ENCODE peak calls at places on chromosomes 12 and 14, in six cellular contexts. P, U, D, N, V and R are unnamed samples.

GRCh38 chr12:94616217-94616729 is 34.1 kb downstream of the TMCC3 start:
- DNase-seq in P (no peak), N (no peak), U (no peak), V (no peak), D (no peak), R (no peak)

GRCh38 chr12:93751864-93752610 is 74.9 kb downstream of the CRADD start:
- DNase-seq in D (no peak), U (no peak), P (no peak), N (no peak), V (no peak), R (no peak)

GRCh38 chr14:79727900-79728299 is 483.4 kb downstream of the DIO2 start:
- DNase-seq in V (no peak), P (no peak), D (no peak), N (no peak), U (no peak), R (no peak)

GRCh38 chr12:127829974-127830543 is 436.9 kb upstream of the TMEM132C start:
- DNase-seq in D (no peak), P (no peak), V (no peak), N (no peak), U (no peak), R (no peak)

GRCh38 chr14:63287661-63288483 is 30.9 kb downstream of the GPHB5 start:
- DNase-seq in V (no peak), D (no peak), U (no peak), N (no peak), P (no peak), R (no peak)

GRCh38 chr12:76024942-76025600 is 6.5 kb downstream of the PHLDA1 start:
- DNase-seq in V (no peak), D (no peak), P (no peak), U (no peak), N (no peak), R (no peak)

GRCh38 chr12:6462234-6462995 is 8.1 kb downstream of the VAMP1 start:
- DNase-seq in V (no peak), N (no peak), U (no peak), P (no peak), D (no peak), R (no peak)

GRCh38 chr12:110957652-110958051 is 37.3 kb upstream of the MYL2 start:
- DNase-seq in P (no peak), N (no peak), U (no peak), V (no peak), D (no peak), R (no peak)

GRCh38 chr14:22506778-22507351 is 82.2 kb downstream of the DAD1 start:
- DNase-seq in D (no peak), U (no peak), P (no peak), V (no peak), N (no peak), R (no peak)

GRCh38 chr14:29652586-29652985 is 275.1 kb downstream of the PRKD1 start:
- DNase-seq in U (no peak), P (no peak), D (no peak), V (no peak), N (no peak), R (no peak)

GRCh38 chr12:13121568-13121967 is 18.1 kb upstream of the GSG1 start:
- DNase-seq in P (no peak), U (no peak), N (no peak), D (no peak), V (no peak), R (no peak)

GRCh38 chr14:77043177-77043983 is 14.9 kb upstream of the IRF2BPL start:
- DNase-seq in D (no peak), N (peak), P (no peak), U (peak), V (no peak), R (peak)

GRCh38 chr12:111645433-111645832 is 40.3 kb downstream of the BRAP start:
- DNase-seq in N (no peak), D (no peak), U (no peak), P (no peak), V (no peak), R (no peak)

GRCh38 chr12:74449872-74450271 is 87.8 kb upstream of the ATXN7L3B start:
- DNase-seq in V (no peak), D (no peak), N (no peak), P (no peak), U (no peak), R (no peak)

GRCh38 chr14:26394114-26394855 is 203.5 kb downstream of the NOVA1 start:
- DNase-seq in U (no peak), D (no peak), V (peak), P (peak), N (no peak), R (no peak)

GRCh38 chr12:12791756-12792346 is 6.4 kb downstream of the APOLD1 start:
- DNase-seq in U (no peak), N (no peak), D (no peak), V (peak), P (no peak), R (no peak)

GRCh38 chr12:1531160-1531653 is 63.2 kb downstream of the FBXL14 start:
- DNase-seq in V (no peak), P (no peak), D (no peak), N (no peak), U (no peak), R (no peak)

GRCh38 chr14:102125546-102125945 is 14.2 kb upstream of the WDR20 start:
- DNase-seq in V (no peak), U (no peak), D (no peak), P (no peak), N (no peak), R (no peak)

GRCh38 chr12:123231931-123232330 is 1.0 kb downstream of the MPHOSPH9 start:
- DNase-seq in V (peak), U (no peak), N (no peak), P (no peak), D (no peak), R (no peak)

GRCh38 chr12:40137252-40137651 is 31.4 kb upstream of the SLC2A13 start:
- DNase-seq in D (no peak), U (no peak), N (no peak), V (no peak), P (no peak), R (no peak)

GRCh38 chr12:64633940-64634337 is 23.6 kb downstream of the RASSF3 start:
- DNase-seq in N (peak), V (peak), P (no peak), U (peak), D (no peak), R (no peak)

GRCh38 chr12:97781342-97781741 is 318.7 kb downstream of the RMST start:
- DNase-seq in V (no peak), P (no peak), N (no peak), D (no peak), U (no peak), R (no peak)

GRCh38 chr12:1859643-1860042 is 39.3 kb downstream of the LRTM2 start:
- DNase-seq in N (no peak), P (no peak), U (no peak), D (no peak), V (no peak), R (no peak)

GRCh38 chr12:57740656-57741412 is 2.3 kb upstream of the AGAP2 start:
- DNase-seq in U (peak), P (no peak), D (peak), V (no peak), N (peak), R (peak)

GRCh38 chr14:89444536-89445125 is 27.6 kb upstream of the FOXN3 start:
- DNase-seq in N (no peak), P (no peak), U (no peak), D (no peak), V (no peak), R (no peak)

GRCh38 chr12:1878214-1878613 is 40.2 kb downstream of the CACNA2D4 start:
- DNase-seq in V (no peak), P (no peak), N (no peak), U (no peak), D (no peak), R (no peak)

GRCh38 chr14:81147140-81147897 is 73.4 kb downstream of the GTF2A1 start:
- DNase-seq in D (no peak), P (peak), V (no peak), U (no peak), N (no peak), R (no peak)

GRCh38 chr14:73567951-73568885 is 795 bp upstream of the ACOT2 start:
- DNase-seq in D (no peak), P (peak), V (no peak), U (no peak), N (no peak), R (no peak)

GRCh38 chr14:54537651-54538050 is 27.9 kb downstream of the CGRRF1 start:
- DNase-seq in P (no peak), U (no peak), D (no peak), V (peak), N (no peak), R (no peak)

GRCh38 chr14:36319899-36320209 is 583 bp downstream of the MBIP start:
- DNase-seq in P (no peak), U (no peak), V (no peak), D (no peak), N (no peak), R (no peak)